ENCODE peak calls at places on chromosomes 12 and 14, in five cellular contexts. O, H, A, D and Z are unnamed samples.

GRCh38 chr12:49130151-49131050 is 794 bp downstream of the TUBA1B start:
- DNase-seq in O (peak), H (peak), A (peak), D (peak), Z (peak)

GRCh38 chr14:24297190-24297964 is 2.2 kb downstream of the DHRS1 start:
- DNase-seq in O (peak), H (no peak), A (no peak), D (no peak), Z (no peak)

GRCh38 chr14:102317564-102318248 is 1.8 kb upstream of the ZNF839 start:
- DNase-seq in O (peak), H (peak), A (no peak), D (no peak), Z (no peak)

GRCh38 chr12:116520801-116521471 is 38.2 kb upstream of the MAP1LC3B2 start:
- DNase-seq in O (no peak), H (no peak), A (no peak), D (no peak), Z (no peak)

GRCh38 chr14:68561531-68562007 is 231.3 kb downstream of the ZFP36L1 start:
- DNase-seq in O (no peak), H (peak), A (no peak), D (no peak), Z (no peak)

GRCh38 chr12:27780612-27781408 is 774 bp upstream of the MANSC4 start:
- DNase-seq in O (peak), H (no peak), A (peak), D (peak), Z (no peak)

GRCh38 chr14:101195309-101195724 is 291.8 kb upstream of the RTL1 start:
- DNase-seq in O (no peak), H (no peak), A (no peak), D (no peak), Z (no peak)

GRCh38 chr12:52879394-52880351 is 25.2 kb downstream of the KRT8 start:
- DNase-seq in O (peak), H (peak), A (peak), D (peak), Z (peak)

GRCh38 chr12:74685385-74685784 is 147.8 kb downstream of the ATXN7L3B start:
- DNase-seq in O (no peak), H (no peak), A (no peak), D (no peak), Z (no peak)

GRCh38 chr12:84822541-84822940 is 90.1 kb downstream of the SLC6A15 start:
- DNase-seq in O (no peak), H (no peak), A (no peak), D (no peak), Z (no peak)

GRCh38 chr14:74569826-74570591 is 42.0 kb downstream of the LTBP2 start:
- DNase-seq in O (no peak), H (no peak), A (no peak), D (peak), Z (no peak)

GRCh38 chr12:76007640-76008039 is 23.9 kb downstream of the PHLDA1 start:
- DNase-seq in O (no peak), H (no peak), A (no peak), D (no peak), Z (no peak)

GRCh38 chr12:130504836-130505175 is 167.1 kb downstream of the PIWIL1 start:
- DNase-seq in O (no peak), H (no peak), A (no peak), D (no peak), Z (no peak)

GRCh38 chr12:79689041-79689476 is 1.7 kb downstream of the PAWR start:
- DNase-seq in O (peak), H (no peak), A (no peak), D (no peak), Z (no peak)

GRCh38 chr14:90500665-90501370 is 104.0 kb downstream of the CALM1 start:
- DNase-seq in O (no peak), H (no peak), A (no peak), D (no peak), Z (no peak)

GRCh38 chr12:2689879-2690278 is 104.9 kb upstream of the FKBP4 start:
- DNase-seq in O (no peak), H (no peak), A (no peak), D (no peak), Z (no peak)

GRCh38 chr12:130186631-130187269 is 24.5 kb downstream of the FZD10 start:
- DNase-seq in O (no peak), H (no peak), A (no peak), D (no peak), Z (no peak)

GRCh38 chr14:88669346-88669745 is 106.5 kb downstream of the ZC3H14 start:
- DNase-seq in O (no peak), H (no peak), A (no peak), D (no peak), Z (no peak)

GRCh38 chr12:26124491-26125450 is at the start of gene BHLHE41:
- DNase-seq in O (no peak), H (peak), A (peak), D (peak), Z (no peak)

GRCh38 chr12:24266982-24267381 is 317.5 kb upstream of the SOX5 start:
- DNase-seq in O (no peak), H (no peak), A (no peak), D (no peak), Z (no peak)

GRCh38 chr14:41642402-41643195 is 35.9 kb downstream of the LRFN5 start:
- DNase-seq in O (no peak), H (no peak), A (no peak), D (no peak), Z (no peak)

GRCh38 chr12:24922109-24922508 is 26.8 kb downstream of the BCAT1 start:
- DNase-seq in O (no peak), H (no peak), A (no peak), D (no peak), Z (no peak)

GRCh38 chr12:90963946-90964345 is 9.0 kb upstream of the CCER1 start:
- DNase-seq in O (no peak), H (no peak), A (no peak), D (no peak), Z (no peak)

GRCh38 chr12:6792522-6793201 is 3.3 kb downstream of the CD4 start:
- DNase-seq in O (no peak), H (peak), A (no peak), D (peak), Z (no peak)

GRCh38 chr12:16606936-16607335 is 974 bp upstream of the LMO3 start:
- DNase-seq in O (peak), H (peak), A (no peak), D (no peak), Z (no peak)

GRCh38 chr12:29634057-29634456 is 136.6 kb upstream of the OVCH1 start:
- DNase-seq in O (no peak), H (no peak), A (no peak), D (no peak), Z (no peak)

GRCh38 chr12:53287741-53288216 is 7.6 kb upstream of the PFDN5 start:
- DNase-seq in O (peak), H (peak), A (peak), D (peak), Z (no peak)

GRCh38 chr12:42421844-42422779 is 96.1 kb downstream of the PPHLN1 start:
- DNase-seq in O (no peak), H (no peak), A (no peak), D (no peak), Z (peak)

GRCh38 chr12:125284087-125284486 is 218.9 kb downstream of the AACS start:
- DNase-seq in O (no peak), H (no peak), A (no peak), D (no peak), Z (no peak)